ENCODE peak calls at places on chromosomes 6 and 20, in ten cellular contexts. O is NB4; X is non-pigmented ciliary epithelial cell; V is HEK293T; U is stimulated activated CD8-positive, alpha-beta memory T cell treated with anti-CD3 and anti-CD28 coated beads, Interleukin-12 subunit alpha, Interleukin-12 subunit beta, amount 100 ng/mL, for 1 hour; A is effector CD4-positive, alpha-beta T cell; P is BJ; I is naive thymus-derived CD4-positive, alpha-beta T cell; N is T-helper 2 cell; F is Daoy. W is an unnamed sample.

GRCh38 chr6:142946924-142947701 is 2.1 kb upstream of the HIVEP2 start:
- DNase-seq in O (peak; percentile 65), X (no peak), V (peak; percentile 58), U (peak; percentile 59), A (peak; percentile 79), P (no peak), I (peak; percentile 67), N (peak; percentile 69), F (peak; percentile 79), W (peak; percentile 25)

GRCh38 chr6:166559211-166559610 is 27.3 kb downstream of the RAMACL start:
- DNase-seq in O (no peak), X (no peak), V (no peak), U (no peak), A (no peak), P (no peak), I (no peak), N (no peak), F (peak; percentile 31), W (no peak)

GRCh38 chr6:148890091-148890490 is 143.3 kb downstream of the UST start:
- DNase-seq in O (no peak), X (no peak), V (no peak), U (no peak), A (no peak), P (no peak), I (no peak), N (no peak), F (no peak), W (no peak)

GRCh38 chr20:59177266-59178250 is 13.9 kb downstream of the ZNF831 start:
- DNase-seq in O (no peak), X (no peak), V (no peak), U (no peak), A (no peak), P (no peak), I (peak; percentile 28), N (no peak), F (no peak), W (no peak)

GRCh38 chr20:64176548-64177419 is 12.5 kb downstream of the MYT1 start:
- DNase-seq in O (no peak), X (no peak), V (no peak), U (no peak), A (no peak), P (no peak), I (no peak), N (no peak), F (no peak), W (no peak)

GRCh38 chr20:60630609-60631008 is 621.5 kb upstream of the CDH4 start:
- DNase-seq in O (no peak), X (no peak), V (no peak), U (no peak), A (no peak), P (no peak), I (no peak), N (no peak), F (peak; percentile 15), W (no peak)

GRCh38 chr20:9928955-9929354 is 90.1 kb upstream of the PAK5 start:
- DNase-seq in O (no peak), X (no peak), V (no peak), U (no peak), A (no peak), P (no peak), I (no peak), N (no peak), F (no peak), W (no peak)

GRCh38 chr6:34955447-34955846 is 66.4 kb downstream of the ANKS1A start:
- DNase-seq in O (peak; percentile 72), X (no peak), V (no peak), U (no peak), A (no peak), P (no peak), I (no peak), N (no peak), F (no peak), W (no peak)

GRCh38 chr20:58583141-58583540 is 67.9 kb upstream of the APCDD1L start:
- DNase-seq in O (no peak), X (no peak), V (no peak), U (no peak), A (no peak), P (no peak), I (no peak), N (no peak), F (no peak), W (no peak)

GRCh38 chr20:41163821-41164220 is 26.5 kb downstream of the PLCG1 start:
- DNase-seq in O (no peak), X (no peak), V (no peak), U (no peak), A (no peak), P (no peak), I (no peak), N (no peak), F (no peak), W (no peak)

GRCh38 chr6:39037082-39037487 is 11.5 kb upstream of the GLP1R start:
- DNase-seq in O (peak; percentile 68), X (no peak), V (no peak), U (no peak), A (no peak), P (no peak), I (no peak), N (no peak), F (no peak), W (no peak)

GRCh38 chr20:3101737-3102574 is 17.4 kb upstream of the AVP start:
- DNase-seq in O (peak; percentile 48), X (no peak), V (no peak), U (peak; percentile 30), A (peak; percentile 30), P (no peak), I (peak; percentile 49), N (no peak), F (no peak), W (peak; percentile 26)

GRCh38 chr6:14458669-14459266 is 341.2 kb downstream of the CD83 start:
- DNase-seq in O (no peak), X (peak; percentile 76), V (no peak), U (no peak), A (no peak), P (no peak), I (no peak), N (no peak), F (peak; percentile 59), W (no peak)

GRCh38 chr6:45922728-45923351 is 92.8 kb downstream of the CLIC5 start:
- DNase-seq in O (peak; percentile 80), X (peak; percentile 50), V (peak; percentile 60), U (peak; percentile 27), A (peak; percentile 16), P (no peak), I (peak; percentile 45), N (no peak), F (peak; percentile 76), W (peak; percentile 61)

GRCh38 chr6:27478141-27478705 is 5.3 kb upstream of the ZNF184 start:
- DNase-seq in O (peak; percentile 71), X (no peak), V (peak; percentile 8), U (no peak), A (no peak), P (no peak), I (no peak), N (no peak), F (peak; percentile 12), W (no peak)

GRCh38 chr20:59720013-59720412 is 115.7 kb downstream of the PHACTR3 start:
- DNase-seq in O (no peak), X (no peak), V (no peak), U (no peak), A (no peak), P (no peak), I (no peak), N (no peak), F (no peak), W (no peak)

GRCh38 chr20:53291548-53291947 is 302.1 kb downstream of the ZNF217 start:
- DNase-seq in O (peak; percentile 38), X (no peak), V (peak; percentile 40), U (no peak), A (no peak), P (no peak), I (no peak), N (no peak), F (peak; percentile 19), W (peak; percentile 10)

GRCh38 chr6:85961125-85961524 is 318.4 kb upstream of the SYNCRIP start:
- DNase-seq in O (no peak), X (no peak), V (no peak), U (no peak), A (no peak), P (no peak), I (no peak), N (no peak), F (no peak), W (no peak)

GRCh38 chr6:40440083-40440482 is 147.1 kb downstream of the LRFN2 start:
- DNase-seq in O (peak; percentile 46), X (no peak), V (no peak), U (no peak), A (no peak), P (no peak), I (no peak), N (no peak), F (no peak), W (no peak)

GRCh38 chr20:9241232-9241692 is 172.4 kb downstream of the PLCB4 start:
- DNase-seq in O (no peak), X (peak; percentile 62), V (no peak), U (no peak), A (no peak), P (peak; percentile 44), I (no peak), N (no peak), F (peak; percentile 54), W (no peak)

GRCh38 chr20:41143354-41143753 is 6.0 kb downstream of the PLCG1 start:
- DNase-seq in O (no peak), X (no peak), V (no peak), U (no peak), A (no peak), P (no peak), I (no peak), N (no peak), F (no peak), W (no peak)

GRCh38 chr6:89297695-89298351 is 17.3 kb downstream of the GABRR2 start:
- DNase-seq in O (peak; percentile 93), X (peak; percentile 99), V (no peak), U (peak; percentile 24), A (peak; percentile 44), P (peak; percentile 92), I (peak; percentile 23), N (no peak), F (peak; percentile 93), W (no peak)

GRCh38 chr20:61801065-61801360 is 264.7 kb downstream of the TAF4 start:
- DNase-seq in O (no peak), X (no peak), V (no peak), U (no peak), A (no peak), P (no peak), I (no peak), N (no peak), F (no peak), W (no peak)

GRCh38 chr6:35919085-35919826 is 1.6 kb downstream of the SRPK1 start:
- DNase-seq in O (peak; percentile 68), X (no peak), V (no peak), U (no peak), A (no peak), P (no peak), I (no peak), N (no peak), F (peak; percentile 19), W (no peak)

GRCh38 chr6:158770948-158771347 is 48.2 kb downstream of the EZR start:
- DNase-seq in O (no peak), X (no peak), V (no peak), U (no peak), A (no peak), P (no peak), I (no peak), N (no peak), F (no peak), W (no peak)

GRCh38 chr20:61288331-61288784 is 36.3 kb downstream of the CDH4 start:
- DNase-seq in O (no peak), X (no peak), V (no peak), U (no peak), A (no peak), P (no peak), I (no peak), N (no peak), F (peak; percentile 40), W (no peak)

GRCh38 chr20:1489764-1490436 is 1.3 kb downstream of the SIRPB2 start:
- DNase-seq in O (peak; percentile 92), X (no peak), V (no peak), U (no peak), A (no peak), P (no peak), I (no peak), N (no peak), F (no peak), W (no peak)

GRCh38 chr6:33123732-33124524 is 48.1 kb downstream of the HLA-DPB1 start:
- DNase-seq in O (peak; percentile 72), X (no peak), V (peak; percentile 74), U (no peak), A (no peak), P (no peak), I (peak; percentile 20), N (no peak), F (peak; percentile 71), W (peak; percentile 27)